ENCODE peak calls at places on chromosomes 4 and X, in ten cellular contexts. One of them, this sample, is unnamed.

GRCh38 chr4:141871086-141871485 is 234.7 kb downstream of the IL15 start:
- DNase-seq in sigmoid colon: no peak
- DNase-seq in GM20000: no peak
- DNase-seq in AG08395: no peak
- DNase-seq in GM13977: no peak
- DNase-seq in GM10248: no peak
- DNase-seq in AG08396: no peak
- DNase-seq in NCI-H460: no peak
- DNase-seq in EL: no peak
- DNase-seq in vagina: no peak
- DNase-seq in this sample: no peak

GRCh38 chr4:128220286-128221235 is 67.1 kb downstream of the PGRMC2 start:
- DNase-seq in sigmoid colon: no peak
- DNase-seq in GM20000: peak
- DNase-seq in AG08395: peak
- DNase-seq in GM13977: peak
- DNase-seq in GM10248: peak
- DNase-seq in AG08396: peak
- DNase-seq in NCI-H460: peak
- DNase-seq in EL: peak
- DNase-seq in vagina: no peak
- DNase-seq in this sample: no peak

GRCh38 chr4:3517731-3518510 is 14.3 kb downstream of the LRPAP1 start:
- DNase-seq in sigmoid colon: peak
- DNase-seq in GM20000: no peak
- DNase-seq in AG08395: no peak
- DNase-seq in GM13977: no peak
- DNase-seq in GM10248: no peak
- DNase-seq in AG08396: no peak
- DNase-seq in NCI-H460: no peak
- DNase-seq in EL: no peak
- DNase-seq in vagina: no peak
- DNase-seq in this sample: peak

GRCh38 chr4:100962698-100963097 is 384.6 kb downstream of the PPP3CA start:
- DNase-seq in sigmoid colon: no peak
- DNase-seq in GM20000: no peak
- DNase-seq in AG08395: no peak
- DNase-seq in GM13977: no peak
- DNase-seq in GM10248: no peak
- DNase-seq in AG08396: no peak
- DNase-seq in NCI-H460: no peak
- DNase-seq in EL: no peak
- DNase-seq in vagina: no peak
- DNase-seq in this sample: no peak

GRCh38 chr4:1887065-1887464 is 15.9 kb downstream of the NSD2 start:
- DNase-seq in sigmoid colon: no peak
- DNase-seq in GM20000: no peak
- DNase-seq in AG08395: no peak
- DNase-seq in GM13977: no peak
- DNase-seq in GM10248: no peak
- DNase-seq in AG08396: no peak
- DNase-seq in NCI-H460: no peak
- DNase-seq in EL: no peak
- DNase-seq in vagina: no peak
- DNase-seq in this sample: no peak

GRCh38 chr4:68700152-68700551 is 29.7 kb upstream of the UGT2B15 start:
- DNase-seq in sigmoid colon: no peak
- DNase-seq in GM20000: no peak
- DNase-seq in AG08395: no peak
- DNase-seq in GM13977: no peak
- DNase-seq in GM10248: no peak
- DNase-seq in AG08396: no peak
- DNase-seq in NCI-H460: no peak
- DNase-seq in EL: no peak
- DNase-seq in vagina: no peak
- DNase-seq in this sample: no peak

GRCh38 chrX:102637561-102637960 is 13.7 kb upstream of the GPRASP1 start:
- DNase-seq in sigmoid colon: no peak
- DNase-seq in GM20000: no peak
- DNase-seq in AG08395: no peak
- DNase-seq in GM13977: no peak
- DNase-seq in GM10248: no peak
- DNase-seq in AG08396: no peak
- DNase-seq in NCI-H460: no peak
- DNase-seq in EL: no peak
- DNase-seq in vagina: no peak
- DNase-seq in this sample: no peak

GRCh38 chr4:144562019-144562740 is 83.8 kb upstream of the HHIP start:
- DNase-seq in sigmoid colon: no peak
- DNase-seq in GM20000: no peak
- DNase-seq in AG08395: no peak
- DNase-seq in GM13977: no peak
- DNase-seq in GM10248: no peak
- DNase-seq in AG08396: no peak
- DNase-seq in NCI-H460: no peak
- DNase-seq in EL: no peak
- DNase-seq in vagina: no peak
- DNase-seq in this sample: no peak

GRCh38 chrX:153669174-153669890 is 4.3 kb downstream of the PNCK start:
- DNase-seq in sigmoid colon: peak
- DNase-seq in GM20000: peak
- DNase-seq in AG08395: peak
- DNase-seq in GM13977: peak
- DNase-seq in GM10248: peak
- DNase-seq in AG08396: peak
- DNase-seq in NCI-H460: no peak
- DNase-seq in EL: no peak
- DNase-seq in vagina: no peak
- DNase-seq in this sample: no peak

GRCh38 chr4:118920247-118920646 is 31.6 kb downstream of the SYNPO2 start:
- DNase-seq in sigmoid colon: peak
- DNase-seq in GM20000: no peak
- DNase-seq in AG08395: no peak
- DNase-seq in GM13977: no peak
- DNase-seq in GM10248: no peak
- DNase-seq in AG08396: no peak
- DNase-seq in NCI-H460: no peak
- DNase-seq in EL: peak
- DNase-seq in vagina: no peak
- DNase-seq in this sample: no peak

GRCh38 chr4:108433832-108434231 is 186.5 kb upstream of the RPL34 start:
- DNase-seq in sigmoid colon: no peak
- DNase-seq in GM20000: no peak
- DNase-seq in AG08395: no peak
- DNase-seq in GM13977: no peak
- DNase-seq in GM10248: no peak
- DNase-seq in AG08396: peak
- DNase-seq in NCI-H460: no peak
- DNase-seq in EL: peak
- DNase-seq in vagina: no peak
- DNase-seq in this sample: no peak

GRCh38 chr4:69471639-69472038 is 24.1 kb downstream of the UGT2B4 start:
- DNase-seq in sigmoid colon: no peak
- DNase-seq in GM20000: no peak
- DNase-seq in AG08395: no peak
- DNase-seq in GM13977: no peak
- DNase-seq in GM10248: no peak
- DNase-seq in AG08396: no peak
- DNase-seq in NCI-H460: no peak
- DNase-seq in EL: no peak
- DNase-seq in vagina: no peak
- DNase-seq in this sample: no peak

GRCh38 chrX:106928227-106928626 is 8.0 kb downstream of the CLDN2 start:
- DNase-seq in sigmoid colon: no peak
- DNase-seq in GM20000: no peak
- DNase-seq in AG08395: no peak
- DNase-seq in GM13977: no peak
- DNase-seq in GM10248: no peak
- DNase-seq in AG08396: no peak
- DNase-seq in NCI-H460: no peak
- DNase-seq in EL: no peak
- DNase-seq in vagina: no peak
- DNase-seq in this sample: no peak

GRCh38 chrX:108139303-108139702 is 47.7 kb downstream of the ATG4A start:
- DNase-seq in sigmoid colon: no peak
- DNase-seq in GM20000: no peak
- DNase-seq in AG08395: peak
- DNase-seq in GM13977: no peak
- DNase-seq in GM10248: no peak
- DNase-seq in AG08396: peak
- DNase-seq in NCI-H460: no peak
- DNase-seq in EL: peak
- DNase-seq in vagina: no peak
- DNase-seq in this sample: no peak

GRCh38 chrX:37679230-37679629 is 6.4 kb upstream of the XK start:
- DNase-seq in sigmoid colon: no peak
- DNase-seq in GM20000: no peak
- DNase-seq in AG08395: no peak
- DNase-seq in GM13977: no peak
- DNase-seq in GM10248: no peak
- DNase-seq in AG08396: no peak
- DNase-seq in NCI-H460: no peak
- DNase-seq in EL: no peak
- DNase-seq in vagina: no peak
- DNase-seq in this sample: no peak

GRCh38 chr4:128796934-128797333 is 12.6 kb upstream of the JADE1 start:
- DNase-seq in sigmoid colon: no peak
- DNase-seq in GM20000: no peak
- DNase-seq in AG08395: no peak
- DNase-seq in GM13977: no peak
- DNase-seq in GM10248: no peak
- DNase-seq in AG08396: no peak
- DNase-seq in NCI-H460: peak
- DNase-seq in EL: no peak
- DNase-seq in vagina: no peak
- DNase-seq in this sample: no peak

GRCh38 chr4:150199056-150199455 is 120.8 kb downstream of the DCLK2 start:
- DNase-seq in sigmoid colon: no peak
- DNase-seq in GM20000: no peak
- DNase-seq in AG08395: no peak
- DNase-seq in GM13977: no peak
- DNase-seq in GM10248: no peak
- DNase-seq in AG08396: no peak
- DNase-seq in NCI-H460: no peak
- DNase-seq in EL: no peak
- DNase-seq in vagina: no peak
- DNase-seq in this sample: no peak

GRCh38 chrX:3295731-3296130 is 50.7 kb downstream of the MXRA5 start:
- DNase-seq in sigmoid colon: no peak
- DNase-seq in GM20000: no peak
- DNase-seq in AG08395: peak
- DNase-seq in GM13977: no peak
- DNase-seq in GM10248: no peak
- DNase-seq in AG08396: no peak
- DNase-seq in NCI-H460: peak
- DNase-seq in EL: no peak
- DNase-seq in vagina: no peak
- DNase-seq in this sample: no peak

GRCh38 chr4:13329963-13330362 is 154.2 kb downstream of the RAB28 start:
- DNase-seq in sigmoid colon: no peak
- DNase-seq in GM20000: no peak
- DNase-seq in AG08395: no peak
- DNase-seq in GM13977: no peak
- DNase-seq in GM10248: no peak
- DNase-seq in AG08396: no peak
- DNase-seq in NCI-H460: no peak
- DNase-seq in EL: peak
- DNase-seq in vagina: no peak
- DNase-seq in this sample: no peak

GRCh38 chr4:105145059-105145912 is 1.4 kb upstream of the TET2 start:
- DNase-seq in sigmoid colon: no peak
- DNase-seq in GM20000: peak
- DNase-seq in AG08395: no peak
- DNase-seq in GM13977: peak
- DNase-seq in GM10248: peak
- DNase-seq in AG08396: no peak
- DNase-seq in NCI-H460: no peak
- DNase-seq in EL: no peak
- DNase-seq in vagina: no peak
- DNase-seq in this sample: no peak

This sample was measured in RWPE2.